ENCODE peak calls at places on chromosomes 12 and 14, in nine cellular contexts. T is fibroblast of lung, V is HAP-1, J is heart left ventricle, Z is SK-N-SH, F is cardiac muscle cell, E is Karpas-422, M is lung, A is stomach. G is an unnamed sample.

GRCh38 chr14:34782031-34782430 is 67.6 kb upstream of the CFL2 start:
- DNase-seq in T (no peak), V (no peak), J (no peak), Z (no peak), F (peak; percentile 20), E (no peak), M (no peak), A (no peak), G (no peak)

GRCh38 chr14:69493791-69494190 is 9.3 kb downstream of the PLEKHD1 start:
- DNase-seq in T (no peak), V (no peak), J (no peak), Z (peak; percentile 65), F (no peak), E (no peak), M (no peak), A (no peak), G (no peak)

GRCh38 chr12:30437044-30437443 is 258.6 kb downstream of the IPO8 start:
- DNase-seq in T (peak; percentile 58), V (no peak), J (no peak), Z (no peak), F (peak; percentile 13), E (no peak), M (no peak), A (no peak), G (no peak)

GRCh38 chr14:61696753-61697318 is 1.5 kb downstream of the HIF1A start:
- DNase-seq in T (no peak), V (no peak), J (no peak), Z (no peak), F (peak; percentile 75), E (peak; percentile 70), M (no peak), A (no peak), G (no peak)

GRCh38 chr12:27610380-27610779 is 85.9 kb upstream of the REP15 start:
- DNase-seq in T (peak; percentile 83), V (no peak), J (no peak), Z (no peak), F (peak; percentile 55), E (no peak), M (no peak), A (no peak), G (no peak)

GRCh38 chr12:111757361-111758119 is 9.2 kb upstream of the ALDH2 start:
- DNase-seq in T (peak; percentile 67), V (no peak), J (peak; percentile 56), Z (no peak), F (peak; percentile 81), E (peak; percentile 89), M (peak; percentile 49), A (peak; percentile 62), G (no peak)

GRCh38 chr12:1890810-1891209 is 27.6 kb downstream of the CACNA2D4 start:
- DNase-seq in T (no peak), V (no peak), J (no peak), Z (peak; percentile 1), F (no peak), E (no peak), M (no peak), A (no peak), G (no peak)

GRCh38 chr14:60805881-60806569 is 71.5 kb downstream of the MNAT1 start:
- DNase-seq in T (peak; percentile 36), V (no peak), J (no peak), Z (no peak), F (peak; percentile 34), E (no peak), M (no peak), A (no peak), G (no peak)

GRCh38 chr12:47705571-47706425 is at the start of gene RPAP3:
- DNase-seq in T (peak; percentile 90), V (peak; percentile 98), J (peak; percentile 96), Z (peak; percentile 95), F (peak; percentile 94), E (peak; percentile 99), M (peak; percentile 97), A (peak; percentile 99), G (peak; percentile 98)

DNA sequence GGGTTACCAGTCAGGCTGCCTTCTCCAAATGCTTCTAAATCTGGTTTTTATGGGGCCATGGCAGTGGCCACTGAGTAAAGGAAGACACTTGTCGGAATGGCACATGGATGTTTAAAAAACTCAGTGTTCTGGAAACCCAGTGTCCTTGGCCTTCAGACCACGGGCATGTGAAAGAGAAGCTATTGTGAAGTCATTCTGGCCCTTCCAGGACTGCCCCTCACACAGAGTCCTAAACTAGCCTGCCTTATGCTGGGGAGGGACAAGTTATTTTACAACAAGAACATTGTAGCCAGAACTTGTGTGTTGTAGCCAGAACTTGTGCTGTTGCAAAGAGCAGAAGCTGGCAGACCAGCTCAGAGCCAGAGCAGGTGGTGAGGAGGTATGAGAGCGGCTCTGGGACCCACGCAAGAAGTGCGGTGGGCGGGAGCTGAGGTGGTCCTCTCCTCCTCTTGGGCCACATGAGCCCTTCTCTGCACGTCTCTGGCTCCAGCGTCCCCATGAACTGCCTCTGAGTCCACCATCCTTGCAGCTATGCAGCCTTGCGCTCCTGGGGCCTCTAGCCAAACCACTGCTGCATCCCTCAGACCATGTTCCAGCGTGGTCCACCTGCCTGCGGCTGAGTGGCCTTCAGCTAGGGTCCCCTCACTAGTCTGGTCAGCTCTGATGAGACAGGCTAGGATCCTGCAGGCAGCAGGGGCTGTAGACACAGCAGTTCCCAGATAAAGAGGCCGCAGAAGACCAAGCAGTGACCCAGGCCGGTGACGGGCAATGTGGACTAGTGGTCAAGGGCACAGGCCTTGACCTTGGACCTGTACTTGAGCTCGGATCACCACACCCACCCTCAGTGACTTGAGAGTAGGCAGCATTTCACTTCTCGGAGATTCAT is 32.5 kb downstream of the MMAB start:
- DNase-seq in T (no peak), V (no peak), J (no peak), Z (peak; percentile 55), F (no peak), E (no peak), M (no peak), A (no peak), G (no peak)
- H3K4me3 ChIP-seq in T (no peak overlapping the region), V (no peak overlapping the region), J (no peak overlapping the region), Z (no peak overlapping the region), F (no peak overlapping the region), E (no peak overlapping the region), M (no peak overlapping the region), A (no peak overlapping the region), G (no peak overlapping the region)

DNA sequence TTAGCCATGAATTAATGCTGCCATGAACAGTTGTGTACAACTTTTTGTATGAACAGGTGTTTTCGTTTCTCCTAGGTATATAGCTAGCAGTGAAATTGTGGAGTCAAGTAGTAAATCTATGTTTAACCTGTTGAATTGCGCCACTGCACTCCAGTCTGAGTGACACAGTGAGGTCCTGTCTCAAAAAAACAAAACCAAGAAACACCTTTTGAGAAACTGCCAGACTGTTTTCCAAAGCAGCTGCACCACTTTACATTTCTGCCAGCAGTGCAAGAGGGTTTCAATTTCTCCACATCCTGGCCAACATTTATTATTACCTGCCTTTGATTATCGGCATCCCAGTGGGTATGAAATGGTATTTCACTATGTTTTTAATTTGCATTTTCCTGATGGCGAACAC is 3.3 kb upstream of the PLEKHG3 start:
- DNase-seq in T (no peak), V (no peak), J (no peak), Z (no peak), F (no peak), E (no peak), M (no peak), A (no peak), G (no peak)
- H3K4me1 ChIP-seq in T (peaks cover 4% of the 10 kb centered on the region), V (peaks cover 40% of the 10 kb centered on the region), J (peaks cover 38% of the 10 kb centered on the region), Z (peaks cover 6% of the 10 kb centered on the region), F (peaks cover 24% of the 10 kb centered on the region), E (no peaks in the 10 kb centered on the region), M (peaks cover 13% of the 10 kb centered on the region), A (peaks cover 57% of the 10 kb centered on the region), G (peaks cover 4% of the 10 kb centered on the region)

GRCh38 chr12:68559984-68560822 is 50.5 kb upstream of the RAP1B start:
- DNase-seq in T (no peak), V (no peak), J (peak; percentile 40), Z (no peak), F (peak; percentile 25), E (no peak), M (peak; percentile 33), A (no peak), G (no peak)

GRCh38 chr12:68560823-68561422 is 49.8 kb upstream of the RAP1B start:
- DNase-seq in T (peak; percentile 41), V (no peak), J (no peak), Z (no peak), F (no peak), E (no peak), M (no peak), A (no peak), G (no peak)

GRCh38 chr12:68559246-68559645 is 51.5 kb upstream of the RAP1B start:
- DNase-seq in T (no peak), V (no peak), J (no peak), Z (no peak), F (no peak), E (no peak), M (no peak), A (no peak), G (no peak)

GRCh38 chr12:68561830-68562229 is 48.9 kb upstream of the RAP1B start:
- DNase-seq in T (no peak), V (no peak), J (no peak), Z (no peak), F (no peak), E (no peak), M (no peak), A (no peak), G (no peak)

DNA sequence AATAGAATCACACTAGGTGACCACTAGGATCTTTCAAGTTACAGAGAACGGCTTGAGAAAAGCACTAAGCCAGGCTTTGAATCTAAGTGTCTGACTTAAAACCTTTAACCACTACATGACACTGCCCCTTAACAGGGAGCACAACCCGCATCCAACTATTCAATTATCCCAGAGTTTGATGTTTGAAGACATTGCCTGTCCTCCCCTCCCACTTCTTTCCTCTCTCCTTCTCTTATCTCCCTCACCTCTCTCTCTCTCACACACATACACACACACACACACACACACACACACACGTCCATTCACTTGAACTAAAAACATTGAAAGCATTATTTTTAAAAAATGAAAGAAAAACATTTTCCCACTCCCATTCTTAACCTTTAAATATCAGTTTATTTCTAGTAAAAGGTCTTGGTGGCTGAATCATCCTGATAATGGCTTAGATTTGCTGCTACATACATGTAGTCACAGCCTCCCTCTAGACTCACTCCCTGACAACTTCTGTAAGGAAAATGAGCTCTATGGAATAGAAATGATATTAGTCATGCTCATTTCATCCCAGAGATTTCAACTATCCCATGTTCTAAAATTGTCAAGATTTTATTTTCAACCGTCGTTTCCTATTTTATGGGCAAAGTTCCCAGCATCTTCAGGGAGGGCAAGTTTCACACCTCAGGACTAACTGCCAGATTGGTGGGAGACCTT is 53.5 kb upstream of the RAP1B start:
- DNase-seq in T (peak; percentile 73), V (no peak), J (no peak), Z (no peak), F (peak; percentile 75), E (no peak), M (no peak), A (no peak), G (no peak)
- H3K36me3 ChIP-seq in T (no peaks in the 10 kb centered on the region), V (no peaks in the 10 kb centered on the region), J (no peaks in the 10 kb centered on the region), Z (no peaks in the 10 kb centered on the region), F (no peaks in the 10 kb centered on the region), E (no peaks in the 10 kb centered on the region), M (no peaks in the 10 kb centered on the region), A (no peaks in the 10 kb centered on the region), G (no peaks in the 10 kb centered on the region)

GRCh38 chr14:78566017-78566858 is 396.1 kb downstream of the NRXN3 start:
- DNase-seq in T (peak; percentile 48), V (peak; percentile 80), J (peak; percentile 75), Z (peak; percentile 72), F (peak; percentile 72), E (peak; percentile 91), M (peak; percentile 82), A (peak; percentile 81), G (peak; percentile 79)

GRCh38 chr14:78566859-78567172 is 396.6 kb downstream of the NRXN3 start:
- DNase-seq in T (no peak), V (no peak), J (no peak), Z (no peak), F (no peak), E (no peak), M (no peak), A (no peak), G (no peak)

GRCh38 chr14:78567343-78567742 is 397.2 kb downstream of the NRXN3 start:
- DNase-seq in T (no peak), V (no peak), J (no peak), Z (no peak), F (no peak), E (no peak), M (no peak), A (no peak), G (no peak)
- H3K4me3 ChIP-seq in T (no peak overlapping the region), V (no peak overlapping the region), J (no peak overlapping the region), Z (no peak overlapping the region), F (no peak overlapping the region), E (no peak overlapping the region), M (no peak overlapping the region), A (no peak overlapping the region), G (no peak overlapping the region)

G was measured in BE2C.